ENCODE peak calls at places on chromosomes 2 and 18, in ten cellular contexts. C, U, S, Z, L, X, E, V, M and O are unnamed samples.

GRCh38 chr2:58449286-58450010 is 208.3 kb upstream of the FANCL start:
- DNase-seq in L (no peak), M (no peak), V (no peak), E (no peak), Z (no peak), S (no peak), X (no peak), C (no peak), U (peak; percentile 1), O (no peak)

GRCh38 chr2:225042800-225043167 is 516 bp upstream of the DOCK10 start:
- DNase-seq in C (no peak), L (no peak), V (no peak), U (no peak), S (no peak), E (no peak), X (no peak), Z (no peak), M (no peak), O (no peak)

GRCh38 chr2:70344195-70344594 is 42.3 kb upstream of the FAM136A start:
- DNase-seq in M (no peak), X (no peak), U (no peak), S (no peak), Z (no peak), V (no peak), L (no peak), C (no peak), E (no peak), O (no peak)

GRCh38 chr18:74551936-74552555 is 17.7 kb downstream of the CNDP1 start:
- DNase-seq in E (peak; percentile 61), V (peak; percentile 80), C (peak; percentile 67), Z (peak; percentile 84), M (peak; percentile 92), X (peak; percentile 82), S (peak; percentile 80), U (peak; percentile 68), L (peak; percentile 50), O (peak; percentile 76)

GRCh38 chr2:213219816-213220215 is 64.4 kb upstream of the SPAG16 start:
- DNase-seq in X (no peak), S (no peak), U (no peak), E (no peak), Z (no peak), L (no peak), C (no peak), M (no peak), V (no peak), O (no peak)

GRCh38 chr2:130369589-130370341 is 13.9 kb downstream of the PTPN18 start:
- DNase-seq in V (no peak), E (no peak), M (no peak), X (no peak), C (no peak), U (no peak), Z (no peak), L (no peak), S (no peak), O (no peak)

GRCh38 chr2:175256806-175257585 is 75.5 kb upstream of the ATP5MC3 start:
- DNase-seq in M (no peak), L (no peak), E (no peak), C (no peak), Z (no peak), S (no peak), U (no peak), X (no peak), V (no peak), O (no peak)

GRCh38 chr2:149431337-149431736 is 101.0 kb downstream of the LYPD6 start:
- DNase-seq in V (no peak), X (no peak), E (no peak), M (no peak), U (no peak), S (no peak), Z (no peak), L (no peak), C (no peak), O (no peak)

GRCh38 chr2:95166065-95166763 is 605 bp downstream of the ZNF2 start:
- DNase-seq in V (no peak), S (no peak), Z (no peak), U (no peak), L (no peak), E (no peak), M (no peak), X (no peak), C (no peak), O (no peak)

GRCh38 chr2:95159690-95160449 is at the start of gene ZNF514:
- DNase-seq in E (peak; percentile 68), U (peak; percentile 68), L (peak; percentile 28), V (no peak), Z (peak; percentile 86), M (peak; percentile 84), S (peak; percentile 93), C (peak; percentile 57), X (peak; percentile 84), O (peak; percentile 84)

GRCh38 chr2:95165030-95165370 is 609 bp upstream of the ZNF2 start:
- DNase-seq in S (no peak), M (no peak), E (no peak), L (no peak), V (no peak), C (no peak), X (no peak), U (no peak), Z (no peak), O (no peak)

DNA sequence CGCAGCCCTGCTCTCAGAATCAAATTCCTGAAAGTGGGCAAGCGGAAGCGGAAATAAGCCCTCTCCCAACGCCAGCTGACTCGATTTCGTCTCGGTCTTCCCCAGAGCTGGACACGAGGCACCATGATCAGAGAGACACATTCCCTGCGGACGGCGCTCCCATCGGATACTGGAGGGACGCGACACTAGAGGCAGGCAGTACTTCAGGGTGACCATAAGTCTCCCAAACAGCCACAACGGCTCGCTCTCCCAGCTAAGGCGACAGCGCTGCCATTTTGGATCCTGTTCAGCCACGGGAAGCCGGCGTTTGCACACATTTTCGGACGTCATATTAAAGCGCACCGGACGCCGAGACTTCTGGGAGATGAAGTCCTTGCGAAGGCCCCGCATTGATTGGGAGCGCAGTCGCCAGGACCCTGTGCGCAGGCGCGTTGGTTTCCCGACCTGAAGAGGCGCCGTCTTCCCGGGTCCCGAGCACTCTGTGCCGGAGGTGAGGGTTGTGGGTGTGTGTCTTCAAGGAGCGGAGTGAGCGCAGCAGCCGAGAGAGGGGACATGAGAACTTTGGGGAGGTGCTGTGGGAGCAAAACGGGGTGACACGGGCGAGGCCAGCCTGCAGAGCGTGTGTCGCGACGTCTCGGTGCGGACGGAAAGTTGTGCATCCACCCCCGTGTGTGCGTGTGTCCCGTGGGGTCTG is at the start of gene ZNF2:
- DNase-seq in L (peak; percentile 94), U (peak; percentile 98), C (peak; percentile 97), S (peak; percentile 99), E (peak; percentile 93), V (peak; percentile 88), X (peak; percentile 98), Z (peak; percentile 99), M (peak; percentile 98), O (peak; percentile 97)
- TF ChIP-seq CTCF in L (no peak), U (no peak), C (no peak), S (no peak), E (no peak), V (no peak), X (peak; percentile 12), Z (no peak), M (no peak), O (no peak)

DNA sequence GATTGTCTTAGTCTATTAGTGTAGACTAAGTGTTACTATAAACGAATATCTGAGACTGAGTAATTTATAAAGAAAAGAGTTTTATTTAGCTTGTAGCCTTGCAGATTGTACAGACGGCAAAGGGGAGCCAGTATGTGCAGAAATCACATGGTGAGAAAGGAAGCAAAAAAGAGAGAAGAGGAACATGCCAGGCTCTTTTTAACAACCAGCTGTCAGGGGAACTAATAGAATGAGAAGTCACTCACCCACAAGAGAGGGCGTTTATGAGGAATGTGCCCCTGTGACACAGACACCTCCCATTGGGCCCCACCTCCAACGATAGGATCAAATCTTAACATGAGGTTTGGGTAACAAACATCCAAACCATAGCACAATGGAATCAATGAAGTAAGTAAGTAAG is 20.6 kb upstream of the ZNF804A start:
- DNase-seq in C (no peak), V (no peak), L (no peak), S (no peak), X (no peak), U (no peak), M (no peak), Z (no peak), E (no peak), O (no peak)
- H3K27ac ChIP-seq in C (no peak overlapping the region), V (no peak overlapping the region), L (no peak overlapping the region), S (no peak overlapping the region), X (no peak overlapping the region), U (no peak overlapping the region), M (no peak overlapping the region), Z (no peak overlapping the region), E (no peak overlapping the region), O (no peak overlapping the region)

GRCh38 chr2:86037795-86038192 is 67.9 kb downstream of the POLR1A start:
- DNase-seq in V (no peak), M (no peak), E (no peak), U (peak; percentile 34), X (no peak), Z (no peak), S (no peak), C (no peak), L (no peak), O (no peak)

GRCh38 chr2:86035883-86036789 is 69.5 kb downstream of the POLR1A start:
- DNase-seq in C (peak; percentile 76), S (peak; percentile 86), V (no peak), L (no peak), M (peak; percentile 93), E (peak; percentile 48), U (peak; percentile 94), X (peak; percentile 83), Z (peak; percentile 82), O (peak; percentile 84)

GRCh38 chr2:86038291-86039081 is 67.2 kb downstream of the POLR1A start:
- DNase-seq in X (no peak), V (no peak), M (no peak), Z (no peak), L (no peak), E (peak; percentile 56), S (peak; percentile 33), C (no peak), U (peak; percentile 35), O (no peak)

GRCh38 chr2:86036790-86037138 is 68.9 kb downstream of the POLR1A start:
- DNase-seq in X (no peak), E (no peak), U (no peak), Z (no peak), S (no peak), C (no peak), V (no peak), M (no peak), L (no peak), O (no peak)

DNA sequence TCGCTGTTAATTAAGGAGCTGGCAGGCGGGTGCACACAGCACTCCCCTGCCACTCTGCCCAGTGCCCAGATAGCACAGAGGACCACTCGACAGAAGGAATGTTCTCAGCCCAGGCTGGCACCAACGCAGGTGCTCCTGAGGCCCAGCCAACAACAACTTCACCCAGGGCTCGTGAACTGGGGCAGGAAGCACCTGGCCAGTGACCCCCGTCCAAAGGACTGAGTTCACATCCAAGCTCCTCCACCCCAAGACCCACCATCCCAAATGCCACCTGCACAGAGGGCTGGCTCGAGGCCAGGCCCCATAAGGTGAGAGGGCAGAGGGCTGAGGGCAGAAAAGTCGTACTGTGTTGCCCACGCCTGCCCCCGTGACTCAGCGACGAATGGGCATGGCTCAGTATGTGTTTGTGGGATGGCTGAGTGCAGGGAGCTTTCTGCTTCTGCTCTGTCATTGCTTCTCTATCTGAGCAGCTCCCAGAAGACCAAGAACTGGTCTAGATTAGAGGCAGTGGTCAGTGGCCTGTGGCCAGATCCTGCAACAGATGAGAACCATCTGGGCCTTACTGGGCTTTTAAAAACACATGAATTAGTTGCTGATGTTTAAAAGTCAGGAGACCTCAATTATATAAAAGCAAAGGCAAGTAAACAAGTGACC is 68.4 kb downstream of the POLR1A start:
- DNase-seq in V (no peak), X (peak; percentile 87), M (peak; percentile 60), S (peak; percentile 89), C (peak; percentile 57), Z (peak; percentile 82), L (peak; percentile 55), U (peak; percentile 64), E (no peak), O (peak; percentile 79)
- H3K4me1 ChIP-seq in V (no peaks in the 10 kb centered on the region), X (peaks cover 63% of the 10 kb centered on the region), M (peaks cover 38% of the 10 kb centered on the region), S (peaks cover 54% of the 10 kb centered on the region), C (no peaks in the 10 kb centered on the region), Z (peaks cover 34% of the 10 kb centered on the region), L (peaks cover 37% of the 10 kb centered on the region), U (peaks cover 61% of the 10 kb centered on the region), E (peaks cover 92% of the 10 kb centered on the region), O (peaks cover 21% of the 10 kb centered on the region)

DNA sequence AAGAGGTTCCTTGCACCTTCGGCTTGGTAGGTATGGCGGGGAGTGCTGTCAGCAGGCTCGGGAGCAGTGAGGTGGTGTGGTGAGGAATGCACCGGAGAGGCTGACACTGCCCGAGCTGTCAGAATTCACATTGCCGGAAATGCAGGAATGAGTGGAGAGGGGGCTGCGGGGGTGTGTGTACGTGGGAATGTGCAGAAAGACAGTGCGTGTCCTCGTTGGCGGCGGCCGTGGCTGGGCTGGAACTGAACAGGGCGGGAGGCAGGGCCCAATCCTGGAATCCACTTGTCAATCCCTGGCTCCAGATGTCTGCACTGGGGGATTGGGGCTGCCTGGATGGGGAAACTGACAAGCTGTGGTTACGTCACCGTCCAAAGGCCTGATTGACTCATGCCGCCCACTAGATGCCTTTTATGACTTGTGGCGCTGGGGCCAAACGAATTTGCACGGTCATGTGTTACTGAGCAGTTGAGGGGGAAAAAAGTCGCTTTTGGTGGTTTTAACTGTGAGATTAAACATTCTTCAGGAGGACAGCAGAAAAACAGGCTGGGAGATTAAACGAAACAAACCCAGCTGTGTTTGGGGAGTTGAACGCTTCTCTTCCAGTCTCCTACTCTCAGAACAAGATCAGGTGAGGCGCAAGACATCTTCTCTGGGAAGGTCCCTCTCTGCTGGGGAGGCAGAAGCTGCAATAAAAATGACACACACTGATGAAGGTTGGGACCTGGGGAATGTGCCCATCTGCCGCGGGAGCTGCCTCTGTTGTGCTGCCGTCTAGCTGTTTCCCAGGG is 189.4 kb upstream of the GLI2 start:
- DNase-seq in V (no peak), U (no peak), C (no peak), S (no peak), L (peak; percentile 43), Z (peak; percentile 43), E (no peak), X (peak; percentile 63), M (no peak), O (no peak)
- TF ChIP-seq CTCF in V (no peak), U (no peak), C (no peak), S (no peak), L (no peak), Z (no peak), E (no peak), X (no peak), M (no peak), O (no peak)